ENCODE peak calls at places on chromosomes 11 and 22, in eight cellular contexts. P is tibial nerve, J is heart left ventricle, A is Calu3, T is fibroblast of mammary gland, S is HFF-Myc, F is omental fat pad, D is bronchial epithelial cell. X is an unnamed sample.

GRCh38 chr11:35334385-35335090 is 84.8 kb downstream of the SLC1A2 start:
- DNase-seq in D (peak; percentile 73), J (no peak), P (no peak), A (no peak), S (no peak), T (peak; percentile 78), F (no peak), X (peak; percentile 54)

GRCh38 chr22:46292727-46293126 is 3.9 kb upstream of the GTSE1 start:
- DNase-seq in D (no peak), J (no peak), P (no peak), T (no peak), F (no peak), S (no peak), A (no peak), X (no peak)

GRCh38 chr11:22957890-22958289 is 97.6 kb upstream of the CCDC179 start:
- DNase-seq in D (peak; percentile 2), T (no peak), A (peak; percentile 11), S (no peak), F (no peak), P (no peak), J (no peak), X (no peak)

GRCh38 chr11:27352781-27353180 is 10.2 kb downstream of the CCDC34 start:
- DNase-seq in S (no peak), P (no peak), F (no peak), A (no peak), D (no peak), T (no peak), J (no peak), X (no peak)

GRCh38 chr11:11229691-11230090 is 123.4 kb downstream of the CSNK2A3 start:
- DNase-seq in J (no peak), F (no peak), D (peak; percentile 96), P (no peak), T (peak; percentile 14), S (no peak), A (no peak), X (peak; percentile 61)

GRCh38 chr11:110473666-110474065 is 43.9 kb downstream of the FDX1 start:
- DNase-seq in J (no peak), S (no peak), D (no peak), A (no peak), P (no peak), F (no peak), T (peak; percentile 62), X (no peak)

GRCh38 chr11:106456651-106457050 is 379.2 kb downstream of the AASDHPPT start:
- DNase-seq in J (no peak), D (peak; percentile 89), A (no peak), P (no peak), F (no peak), S (no peak), T (peak; percentile 30), X (peak; percentile 4)

GRCh38 chr22:25702046-25702445 is 39.9 kb upstream of the MYO18B start:
- DNase-seq in P (no peak), J (no peak), A (no peak), D (peak; percentile 44), F (no peak), T (peak; percentile 51), S (peak; percentile 6), X (peak; percentile 16)

GRCh38 chr22:28822930-28823481 is 22.6 kb upstream of the XBP1 start:
- DNase-seq in F (no peak), T (no peak), S (no peak), J (no peak), P (no peak), D (no peak), A (no peak), X (no peak)

GRCh38 chr22:39179401-39179827 is 26.9 kb upstream of the CBX7 start:
- DNase-seq in A (no peak), J (peak; percentile 25), D (no peak), F (no peak), T (no peak), P (no peak), S (no peak), X (no peak)

GRCh38 chr11:75474878-75475766 is 42.1 kb upstream of the KLHL35 start:
- DNase-seq in J (peak; percentile 66), D (no peak), T (peak; percentile 65), A (no peak), S (no peak), P (peak; percentile 35), F (no peak), X (no peak)

GRCh38 chr22:22891139-22891621 is 3.6 kb downstream of the IGLL5 start:
- DNase-seq in T (no peak), S (no peak), D (no peak), P (no peak), A (no peak), J (no peak), F (no peak), X (no peak)

GRCh38 chr11:63906585-63906984 is 10.4 kb downstream of the RCOR2 start:
- DNase-seq in T (no peak), D (no peak), J (no peak), A (peak; percentile 35), P (no peak), S (no peak), F (no peak), X (no peak)

GRCh38 chr11:13434247-13435205 is 28.5 kb downstream of the BTBD10 start:
- DNase-seq in J (no peak), T (no peak), P (no peak), D (peak; percentile 61), F (no peak), S (no peak), A (no peak), X (peak; percentile 39)

GRCh38 chr11:116536416-116536815 is 236.4 kb downstream of the BUD13 start:
- DNase-seq in D (no peak), S (no peak), T (no peak), P (no peak), F (no peak), A (no peak), J (no peak), X (no peak)

GRCh38 chr11:29623144-29623722 is 393.6 kb downstream of the KCNA4 start:
- DNase-seq in D (no peak), A (no peak), F (no peak), S (no peak), T (no peak), J (no peak), P (no peak), X (no peak)

GRCh38 chr22:39569066-39569465 is 1.5 kb upstream of the CACNA1I start:
- DNase-seq in D (no peak), T (no peak), S (no peak), A (no peak), F (no peak), P (no peak), J (no peak), X (no peak)

GRCh38 chr11:107821199-107821926 is 37.2 kb downstream of the SLC35F2 start:
- DNase-seq in F (no peak), D (no peak), A (no peak), T (peak; percentile 40), P (no peak), J (no peak), S (no peak), X (no peak)

GRCh38 chr22:23119492-23120414 is 22.0 kb downstream of the RSPH14 start:
- DNase-seq in D (no peak), J (no peak), P (no peak), T (no peak), F (no peak), S (no peak), A (no peak), X (no peak)

GRCh38 chr11:121472310-121472709 is 19.5 kb upstream of the SORL1-AS1 start:
- DNase-seq in P (no peak), J (no peak), D (no peak), S (no peak), F (no peak), T (no peak), A (no peak), X (no peak)

GRCh38 chr11:19301336-19301735 is 60.6 kb upstream of the E2F8 start:
- DNase-seq in J (no peak), T (peak; percentile 44), P (no peak), S (no peak), A (no peak), D (no peak), F (no peak), X (no peak)

GRCh38 chr11:8192016-8192895 is 23.4 kb upstream of the RIC3 start:
- DNase-seq in J (peak; percentile 69), A (peak; percentile 67), P (no peak), F (no peak), D (peak; percentile 59), T (peak; percentile 69), S (peak; percentile 44), X (peak; percentile 75)

GRCh38 chr11:8196749-8197148 is 27.9 kb upstream of the RIC3 start:
- DNase-seq in F (no peak), D (no peak), S (no peak), T (no peak), P (no peak), J (no peak), A (no peak), X (peak; percentile 12)

GRCh38 chr11:8192896-8193209 is 24.0 kb upstream of the RIC3 start:
- DNase-seq in P (no peak), S (no peak), D (no peak), A (no peak), T (no peak), J (no peak), F (no peak), X (no peak)
- TF ChIP-seq CTCF in P (no peak), S (no peak), D (no peak), A (no peak), T (no peak), J (peak; percentile 2), F (no peak), X (no peak)

DNA sequence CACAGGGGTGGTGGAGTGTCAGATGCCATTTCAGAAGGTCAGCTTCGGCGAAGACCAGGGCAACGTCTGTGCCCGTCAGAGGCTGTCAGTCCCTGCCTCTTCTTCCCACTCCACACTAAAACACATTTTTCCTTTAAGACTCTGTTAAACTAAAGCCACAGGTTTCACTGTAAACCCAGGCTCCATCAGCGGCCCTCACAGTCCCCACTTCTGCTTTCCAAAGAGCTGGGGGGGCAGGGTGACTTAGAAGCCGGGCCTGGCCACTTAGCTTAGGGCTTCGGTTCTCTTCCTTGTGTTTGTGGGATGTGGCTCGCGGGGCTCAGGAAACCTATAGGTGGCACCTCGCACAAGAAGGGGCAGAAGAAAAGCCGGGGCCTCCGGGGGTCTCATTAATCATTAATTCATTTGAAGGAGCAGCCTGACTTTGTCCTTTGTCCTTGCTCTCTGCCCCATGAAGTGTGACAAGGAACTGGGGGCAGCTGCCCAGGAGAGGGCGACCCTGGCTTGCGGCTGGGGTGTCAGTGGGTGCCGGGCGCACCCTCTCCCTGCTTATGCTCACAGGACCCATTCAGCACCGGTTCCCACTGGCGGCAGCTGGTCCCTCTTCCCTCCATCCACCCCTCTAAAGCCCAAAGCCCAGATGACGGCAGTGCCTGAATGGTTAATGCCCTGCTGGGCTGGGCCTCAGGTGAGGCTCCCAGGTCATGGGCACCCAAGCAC is 4.1 kb downstream of the SLC25A45 start:
- DNase-seq in S (no peak), D (no peak), P (no peak), F (no peak), A (no peak), J (peak; percentile 49), T (no peak), X (no peak)
- TF ChIP-seq CTCF in S (no peak), D (no peak), P (no peak), F (no peak), A (no peak), J (no peak), T (no peak), X (no peak)

GRCh38 chr22:24437820-24438328 is 10.5 kb downstream of the ADORA2A start:
- DNase-seq in T (no peak), P (no peak), D (peak; percentile 39), A (no peak), S (no peak), J (no peak), F (no peak), X (peak; percentile 20)
- TF ChIP-seq CTCF in T (peak; percentile 22), P (no peak), D (peak; percentile 14), A (no peak), S (peak; percentile 30), J (no peak), F (no peak), X (peak; percentile 16)

GRCh38 chr11:62054484-62055121 is 69.2 kb upstream of the INCENP start:
- DNase-seq in A (peak; percentile 66), D (peak; percentile 78), F (no peak), S (no peak), J (no peak), T (peak; percentile 45), P (no peak), X (peak; percentile 93)
- TF ChIP-seq CTCF in A (peak; percentile 62), D (peak; percentile 80), F (no peak), S (peak; percentile 34), J (peak; percentile 31), T (peak; percentile 29), P (no peak), X (peak; percentile 81)

X was measured in MCF 10A.